ENCODE peak calls at places on chromosomes 11 and 22, in six cellular contexts. Z is Peyer's patch, I is heart left ventricle, O is A549, L is prostate gland, X is K562. M is an unnamed sample.

GRCh38 chr11:44877908-44878459 is 72.7 kb downstream of the TP53I11 start:
- DNase-seq in Z (no peak), X (no peak), I (no peak), O (no peak), L (no peak), M (no peak)

GRCh38 chr11:117478126-117478856 is 150.6 kb downstream of the CEP164 start:
- DNase-seq in O (no peak), Z (peak; percentile 44), L (no peak), I (no peak), X (no peak), M (no peak)

GRCh38 chr11:71425851-71426250 is 22.3 kb downstream of the DHCR7 start:
- DNase-seq in O (no peak), L (peak; percentile 33), X (no peak), Z (no peak), I (no peak), M (no peak)

GRCh38 chr22:31998784-31999435 is 44.2 kb upstream of the SLC5A1 start:
- DNase-seq in X (no peak), Z (peak; percentile 77), O (no peak), L (no peak), I (no peak), M (no peak)

GRCh38 chr22:23849009-23850006 is 8.4 kb upstream of the SLC2A11 start:
- DNase-seq in X (peak; percentile 81), I (peak; percentile 85), Z (peak; percentile 88), O (peak; percentile 76), L (peak; percentile 66), M (peak; percentile 80)

GRCh38 chr11:2709429-2709828 is 9.6 kb upstream of the KCNQ1OT1 start:
- DNase-seq in X (no peak), I (no peak), Z (no peak), L (no peak), O (no peak), M (no peak)

GRCh38 chr22:31138126-31138525 is 2.2 kb downstream of the PLA2G3 start:
- DNase-seq in O (no peak), I (no peak), X (no peak), L (no peak), Z (no peak), M (no peak)

GRCh38 chr11:12826441-12826840 is 152.2 kb downstream of the TEAD1 start:
- DNase-seq in L (no peak), X (no peak), Z (no peak), O (no peak), I (no peak), M (no peak)

GRCh38 chr11:58577441-58578135 is 1.3 kb upstream of the ZFP91 start:
- DNase-seq in O (no peak), L (no peak), Z (no peak), I (peak; percentile 55), X (no peak), M (no peak)

GRCh38 chr11:35967042-35967441 is 23.2 kb downstream of the LDLRAD3 start:
- DNase-seq in L (no peak), O (no peak), Z (no peak), X (no peak), I (peak; percentile 51), M (no peak)

GRCh38 chr11:45234306-45235006 is 51.7 kb downstream of the SYT13 start:
- DNase-seq in I (no peak), Z (no peak), O (no peak), X (no peak), L (no peak), M (no peak)

GRCh38 chr11:109320595-109320994 is 101.4 kb upstream of the C11orf87 start:
- DNase-seq in Z (no peak), I (no peak), X (no peak), L (no peak), O (no peak), M (peak; percentile 7)

DNA sequence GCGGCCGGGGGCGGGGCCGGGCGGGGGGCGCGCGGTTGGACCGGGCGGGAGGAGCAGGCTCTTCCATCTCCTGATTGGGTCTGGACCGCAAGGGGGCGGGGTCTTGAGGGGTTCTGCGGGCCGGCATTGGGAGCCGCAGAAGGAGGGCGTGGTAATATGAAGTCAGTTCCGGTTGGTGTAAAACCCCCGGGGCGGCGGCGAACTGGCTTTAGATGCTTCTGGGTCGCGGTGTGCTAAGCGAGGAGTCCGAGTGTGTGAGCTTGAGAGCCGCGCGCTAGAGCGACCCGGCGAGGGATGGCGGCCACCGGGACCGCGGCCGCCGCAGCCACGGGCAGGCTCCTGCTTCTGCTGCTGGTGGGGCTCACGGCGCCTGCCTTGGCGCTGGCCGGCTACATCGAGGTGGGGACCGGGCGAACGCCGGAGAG is at the start of gene APLP2:
- DNase-seq in Z (peak; percentile 99), L (peak; percentile 99), O (peak; percentile 82), I (peak; percentile 100), X (peak; percentile 97), M (peak; percentile 87)
- TF ChIP-seq POLR2A in Z (peak; percentile 90), L (peak; percentile 94), O (peak; percentile 93), I (peak; percentile 88), X (peak; percentile 96), M (peak; percentile 88)

GRCh38 chr11:61963282-61964057 is 4.0 kb downstream of the FTH1 start:
- DNase-seq in L (no peak), O (no peak), X (no peak), Z (peak; percentile 47), I (no peak), M (no peak)
- TF ChIP-seq POLR2A in L (no peak), O (peak; percentile 10), X (peak; percentile 92), Z (peak; percentile 9), I (no peak), M (no peak)

DNA sequence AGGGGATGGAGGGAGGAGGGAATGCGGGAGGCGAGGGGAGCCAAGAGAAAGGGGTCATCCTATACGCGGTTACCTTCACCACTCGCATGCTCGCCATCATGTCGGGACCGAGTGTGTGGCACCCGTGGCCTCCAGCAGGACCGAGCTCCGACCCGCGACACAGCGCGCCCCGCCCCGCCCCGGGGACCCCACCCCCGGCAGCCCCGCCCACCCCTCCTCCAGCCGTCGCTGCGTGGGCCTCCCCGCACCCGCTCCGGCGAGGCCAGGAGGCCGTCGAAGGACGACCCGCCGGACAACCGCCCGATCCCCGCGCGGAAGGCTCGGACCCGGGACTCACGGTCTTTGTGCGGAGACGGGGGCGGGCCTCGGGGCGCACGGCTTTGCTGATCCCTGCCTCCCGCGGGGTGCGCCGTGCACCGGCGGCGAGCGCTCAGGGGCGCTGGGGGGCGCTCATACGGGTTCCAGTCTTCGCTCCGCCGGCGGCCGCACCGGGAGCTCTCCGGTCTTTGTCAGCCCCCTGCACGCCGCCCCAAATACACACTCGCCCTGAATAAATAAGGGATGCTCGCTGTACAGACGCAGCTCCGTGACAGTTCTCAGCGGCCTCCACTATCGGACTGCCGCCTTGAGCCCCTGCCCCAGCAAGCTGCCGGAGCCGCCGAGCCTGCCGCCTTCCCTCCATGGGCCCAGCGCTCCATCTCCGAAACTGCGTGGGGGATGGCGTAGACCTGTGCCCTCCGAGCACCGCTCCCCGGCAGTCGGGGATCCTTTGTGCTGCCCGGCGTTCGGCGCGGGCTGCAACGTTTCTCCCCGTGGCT is at the start of gene UBE2L6:
- DNase-seq in L (peak; percentile 70), O (peak; percentile 87), Z (peak; percentile 89), X (peak; percentile 82), I (peak; percentile 85), M (peak; percentile 80)
- TF ChIP-seq POLR2A in L (no peak), O (peak; percentile 36), Z (peak; percentile 25), X (no peak), I (no peak), M (peak; percentile 74)

DNA sequence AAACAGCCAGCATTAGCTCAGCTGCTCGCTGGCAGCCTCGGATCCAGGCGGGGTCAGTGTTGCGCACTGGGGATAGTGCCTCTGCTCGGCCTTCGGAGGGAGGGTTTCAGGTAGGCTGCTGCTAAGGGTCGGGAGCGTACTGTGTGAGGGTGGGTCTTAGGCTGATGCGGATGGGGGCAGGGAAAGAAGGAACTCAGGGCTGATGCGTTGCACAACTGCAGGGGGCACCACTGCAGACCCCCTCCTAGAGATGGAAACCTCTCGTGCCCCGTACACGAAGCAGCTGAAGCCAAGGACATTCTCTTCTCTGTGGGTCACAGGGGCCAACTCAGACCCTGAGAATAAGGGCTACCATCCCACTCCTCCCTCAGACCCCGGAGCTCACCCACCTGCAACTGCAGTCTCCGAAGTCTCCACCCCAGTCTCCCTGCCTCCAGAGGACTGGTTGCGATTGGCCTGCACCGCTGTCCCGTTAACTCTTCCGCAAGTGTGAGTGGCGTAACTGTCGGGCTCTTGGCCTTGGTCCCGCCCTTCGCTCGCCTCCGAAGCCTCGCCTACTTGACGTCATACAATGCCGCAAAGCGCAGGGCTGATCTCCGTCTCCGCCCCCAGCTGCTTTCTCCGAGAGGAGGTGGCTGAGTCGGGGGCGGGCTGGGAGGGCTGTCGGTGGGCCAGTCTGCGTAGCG is at the start of gene KBTBD3:
- DNase-seq in I (peak; percentile 99), O (peak; percentile 71), L (peak; percentile 99), Z (peak; percentile 98), X (peak; percentile 89), M (peak; percentile 60)
- TF ChIP-seq POLR2A in I (peak; percentile 82), O (peak; percentile 38), L (peak; percentile 86), Z (peak; percentile 74), X (no peak), M (peak; percentile 18)

GRCh38 chr11:124109377-124109776 is 5.9 kb upstream of the VWA5A start:
- DNase-seq in X (no peak), I (no peak), Z (no peak), L (no peak), O (no peak), M (no peak)

GRCh38 chr11:124113890-124114289 is 1.4 kb upstream of the VWA5A start:
- DNase-seq in L (no peak), O (no peak), I (no peak), X (no peak), Z (peak; percentile 58), M (no peak)

GRCh38 chr11:124115782-124116616 is 749 bp downstream of the VWA5A start:
- DNase-seq in I (no peak), O (no peak), Z (peak; percentile 57), X (peak; percentile 13), L (no peak), M (no peak)

GRCh38 chr11:124119103-124119502 is 3.9 kb downstream of the VWA5A start:
- DNase-seq in X (no peak), Z (no peak), I (no peak), O (no peak), L (no peak), M (no peak)

DNA sequence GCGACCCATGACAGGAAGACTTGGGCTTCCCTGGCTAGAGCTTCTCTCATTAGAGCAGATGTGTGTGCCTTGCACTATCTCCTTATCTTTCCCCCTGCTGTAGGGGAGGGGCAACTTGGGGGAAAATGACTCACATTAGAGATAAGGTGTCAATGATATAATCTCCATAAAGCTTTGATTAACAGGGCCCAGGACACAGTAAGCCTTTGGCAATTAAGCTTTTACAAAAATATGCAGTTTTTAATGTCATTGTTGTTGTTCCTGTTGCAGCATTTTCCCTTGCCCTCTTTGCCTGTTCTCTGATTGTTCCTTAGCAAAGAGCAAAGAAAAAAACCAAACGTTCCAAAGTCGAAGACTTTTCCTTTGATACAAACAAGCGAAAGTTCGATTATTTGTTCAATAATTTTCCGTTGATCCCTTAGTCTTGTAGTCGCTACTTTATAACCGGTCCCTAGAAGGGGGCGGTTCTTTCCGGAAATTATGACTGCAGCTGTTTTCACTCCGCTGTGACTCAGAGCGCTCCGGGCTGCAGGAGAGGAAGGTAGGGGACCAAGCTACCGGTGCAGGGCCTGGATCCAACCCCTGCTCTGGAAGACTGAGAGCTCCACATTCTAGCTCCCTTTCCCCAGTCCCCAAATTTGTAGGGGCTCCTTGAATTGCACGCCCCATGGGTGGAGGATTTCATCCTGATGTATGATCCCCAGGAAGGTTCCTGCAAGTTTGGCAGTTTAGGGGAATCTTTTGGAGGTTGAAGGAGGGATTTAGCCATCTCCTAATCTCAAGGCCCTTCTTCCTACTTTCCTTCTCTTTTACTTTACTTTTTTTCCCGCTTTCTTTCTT is at the start of gene VWA5A:
- DNase-seq in L (peak; percentile 87), O (peak; percentile 15), X (peak; percentile 83), I (peak; percentile 69), Z (peak; percentile 87), M (peak; percentile 23)
- TF ChIP-seq POLR2A in L (peak; percentile 82), O (no peak), X (peak; percentile 76), I (peak; percentile 71), Z (peak; percentile 92), M (no peak)

M was measured in H54.